ENCODE peak calls at places on chromosomes 13 and 19, in nine cellular contexts. J is neuronal stem cell; O is H1; T is naive thymus-derived CD4-positive, alpha-beta T cell; W is suprapubic skin; P is adrenal gland; R is GM23248; L is ovary; C is Peyer's patch. Z is an unnamed sample.
A peak's percentile ranks its signal among the peaks of the same experiment; 100 is the strongest.

GRCh38 chr19:40550951-40551350 is 25.7 kb upstream of the SHKBP1 start:
- DNase-seq in C (no peak), P (no peak), W (no peak), O (no peak), J (no peak), L (no peak), R (no peak), T (no peak), Z (no peak)

GRCh38 chr13:41533676-41534075 is 76.3 kb downstream of the RGCC start:
- DNase-seq in L (no peak), J (no peak), P (no peak), R (peak; percentile 44), W (no peak), C (no peak), T (no peak), O (no peak), Z (no peak)

GRCh38 chr13:30346159-30346788 is 38.9 kb upstream of the KATNAL1 start:
- DNase-seq in J (no peak), O (no peak), L (no peak), R (no peak), C (no peak), W (no peak), T (peak; percentile 66), P (peak; percentile 12), Z (peak; percentile 77)

GRCh38 chr19:19170053-19170945 is at the start of gene MEF2B:
- DNase-seq in O (peak; percentile 59), L (peak; percentile 37), W (peak; percentile 85), T (peak; percentile 71), R (peak; percentile 73), J (peak; percentile 74), P (peak; percentile 89), C (peak; percentile 90), Z (peak; percentile 68)

GRCh38 chr13:113656831-113657671 is 947 bp downstream of the ATP4B start:
- DNase-seq in R (no peak), P (no peak), W (peak; percentile 69), C (peak; percentile 46), J (no peak), O (no peak), T (no peak), L (peak; percentile 6), Z (no peak)

GRCh38 chr19:49161987-49162386 is 4.4 kb downstream of the TRPM4 start:
- DNase-seq in R (peak; percentile 29), T (no peak), J (no peak), C (no peak), O (no peak), L (no peak), W (no peak), P (no peak), Z (no peak)

GRCh38 chr13:25177012-25177411 is 4.9 kb upstream of the AMER2 start:
- DNase-seq in J (no peak), T (no peak), W (no peak), C (no peak), R (no peak), P (no peak), O (no peak), L (no peak), Z (no peak)

GRCh38 chr19:52665047-52665446 is 26.9 kb upstream of the ZNF83 start:
- DNase-seq in T (no peak), W (no peak), P (no peak), C (no peak), R (no peak), J (no peak), L (no peak), O (no peak), Z (no peak)

GRCh38 chr13:87798536-87798935 is 127.4 kb downstream of the SLITRK5 start:
- DNase-seq in L (no peak), W (no peak), P (no peak), R (no peak), T (no peak), C (no peak), O (no peak), J (no peak), Z (no peak)

GRCh38 chr13:95588721-95589120 is 36.2 kb downstream of the CLDN10 start:
- DNase-seq in L (no peak), W (no peak), P (no peak), O (no peak), R (peak; percentile 50), C (no peak), T (no peak), J (no peak), Z (no peak)

GRCh38 chr19:47253467-47253881 is 2.9 kb upstream of the CCDC9 start:
- DNase-seq in C (no peak), T (no peak), O (no peak), J (no peak), P (no peak), R (peak; percentile 91), W (no peak), L (no peak), Z (no peak)

GRCh38 chr13:37187110-37187509 is 81.6 kb upstream of the CSNK1A1L start:
- DNase-seq in O (no peak), W (no peak), J (no peak), R (peak; percentile 53), C (no peak), T (no peak), L (no peak), P (no peak), Z (no peak)

GRCh38 chr13:43364210-43365041 is 341.0 kb downstream of the DNAJC15 start:
- DNase-seq in P (peak; percentile 28), L (no peak), J (no peak), C (no peak), O (no peak), R (peak; percentile 81), W (no peak), T (no peak), Z (no peak)

GRCh38 chr13:48400820-48401219 is 12.1 kb downstream of the LPAR6 start:
- DNase-seq in W (no peak), P (no peak), T (no peak), R (peak; percentile 80), C (no peak), L (no peak), J (no peak), O (no peak), Z (no peak)

GRCh38 chr19:3325451-3325850 is 40.9 kb upstream of the NFIC start:
- DNase-seq in P (no peak), T (no peak), C (no peak), R (no peak), W (no peak), O (no peak), J (no peak), L (no peak), Z (no peak)

DNA sequence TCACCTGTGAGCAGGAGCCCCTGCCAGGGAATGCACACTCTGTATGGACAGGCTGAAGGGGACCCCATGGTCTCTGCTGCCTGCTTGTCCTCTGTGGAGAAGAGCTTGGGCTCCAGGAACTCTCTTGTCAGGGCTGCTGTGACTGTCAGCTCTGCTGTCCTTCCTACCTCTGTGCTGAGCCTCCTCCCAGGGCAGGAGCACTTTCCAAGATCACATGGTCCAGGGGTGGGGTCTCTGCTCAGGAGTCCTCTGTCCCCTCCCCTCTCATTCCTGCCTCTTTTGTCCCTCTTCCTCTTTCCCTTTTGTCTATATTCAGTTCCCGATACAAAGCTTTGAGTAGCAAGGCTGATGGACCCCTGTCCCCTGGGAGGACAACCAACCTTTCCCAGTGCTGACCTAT is at the start of gene CEACAM7:
- DNase-seq in C (no peak), J (no peak), T (no peak), P (no peak), L (no peak), R (no peak), O (no peak), W (no peak), Z (no peak)
- H3K27me3 ChIP-seq in C (no peaks in the 10 kb centered on the region), J (no peaks in the 10 kb centered on the region), T (no peaks in the 10 kb centered on the region), P (peaks cover 3% of the 10 kb centered on the region), L (no peaks in the 10 kb centered on the region), R (peaks cover 10% of the 10 kb centered on the region), O (no peaks in the 10 kb centered on the region), W (peaks cover 32% of the 10 kb centered on the region), Z (no peaks in the 10 kb centered on the region)

GRCh38 chr19:11420894-11421606 is 1.9 kb upstream of the RGL3 start:
- DNase-seq in J (no peak), P (peak; percentile 44), C (no peak), R (no peak), L (no peak), W (no peak), T (no peak), O (no peak), Z (no peak)
- H3K27me3 ChIP-seq in J (peaks cover 75% of the 10 kb centered on the region), P (no peaks in the 10 kb centered on the region), C (peaks cover 53% of the 10 kb centered on the region), R (no peaks in the 10 kb centered on the region), L (peaks cover 2% of the 10 kb centered on the region), W (peaks cover 54% of the 10 kb centered on the region), T (peaks cover 9% of the 10 kb centered on the region), O (peaks cover 16% of the 10 kb centered on the region), Z (peaks cover 43% of the 10 kb centered on the region)

GRCh38 chr19:7677664-7678311 is 898 bp downstream of the MCEMP1 start:
- DNase-seq in R (no peak), J (no peak), P (no peak), L (no peak), W (no peak), T (no peak), C (no peak), O (no peak), Z (no peak)
- H3K27me3 ChIP-seq in R (peaks cover 11% of the 10 kb centered on the region), J (peaks cover 8% of the 10 kb centered on the region), P (no peaks in the 10 kb centered on the region), L (no peaks in the 10 kb centered on the region), W (peaks cover 16% of the 10 kb centered on the region), T (no peaks in the 10 kb centered on the region), C (no peaks in the 10 kb centered on the region), O (peaks cover 1% of the 10 kb centered on the region), Z (peaks cover 11% of the 10 kb centered on the region)

GRCh38 chr13:50123515-50123861 is 108.2 kb downstream of the KCNRG start:
- DNase-seq in W (no peak), O (no peak), T (no peak), P (no peak), J (no peak), L (no peak), C (no peak), R (no peak), Z (no peak)
- H3K27me3 ChIP-seq in W (peaks cover 10% of the 10 kb centered on the region), O (peaks cover 54% of the 10 kb centered on the region), T (no peaks in the 10 kb centered on the region), P (no peaks in the 10 kb centered on the region), J (peaks cover 49% of the 10 kb centered on the region), L (peaks cover 2% of the 10 kb centered on the region), C (no peaks in the 10 kb centered on the region), R (no peaks in the 10 kb centered on the region), Z (no peaks in the 10 kb centered on the region)

GRCh38 chr13:102400619-102401125 is 1.2 kb downstream of the FGF14 start:
- DNase-seq in J (no peak), L (no peak), O (no peak), C (no peak), W (no peak), R (peak; percentile 53), T (no peak), P (no peak), Z (peak; percentile 3)
- H3K27me3 ChIP-seq in J (peaks cover 25% of the 10 kb centered on the region), L (no peaks in the 10 kb centered on the region), O (peaks cover 18% of the 10 kb centered on the region), C (no peaks in the 10 kb centered on the region), W (peaks cover 4% of the 10 kb centered on the region), R (peaks cover 46% of the 10 kb centered on the region), T (no peaks in the 10 kb centered on the region), P (peaks cover 4% of the 10 kb centered on the region), Z (peaks cover 30% of the 10 kb centered on the region)

DNA sequence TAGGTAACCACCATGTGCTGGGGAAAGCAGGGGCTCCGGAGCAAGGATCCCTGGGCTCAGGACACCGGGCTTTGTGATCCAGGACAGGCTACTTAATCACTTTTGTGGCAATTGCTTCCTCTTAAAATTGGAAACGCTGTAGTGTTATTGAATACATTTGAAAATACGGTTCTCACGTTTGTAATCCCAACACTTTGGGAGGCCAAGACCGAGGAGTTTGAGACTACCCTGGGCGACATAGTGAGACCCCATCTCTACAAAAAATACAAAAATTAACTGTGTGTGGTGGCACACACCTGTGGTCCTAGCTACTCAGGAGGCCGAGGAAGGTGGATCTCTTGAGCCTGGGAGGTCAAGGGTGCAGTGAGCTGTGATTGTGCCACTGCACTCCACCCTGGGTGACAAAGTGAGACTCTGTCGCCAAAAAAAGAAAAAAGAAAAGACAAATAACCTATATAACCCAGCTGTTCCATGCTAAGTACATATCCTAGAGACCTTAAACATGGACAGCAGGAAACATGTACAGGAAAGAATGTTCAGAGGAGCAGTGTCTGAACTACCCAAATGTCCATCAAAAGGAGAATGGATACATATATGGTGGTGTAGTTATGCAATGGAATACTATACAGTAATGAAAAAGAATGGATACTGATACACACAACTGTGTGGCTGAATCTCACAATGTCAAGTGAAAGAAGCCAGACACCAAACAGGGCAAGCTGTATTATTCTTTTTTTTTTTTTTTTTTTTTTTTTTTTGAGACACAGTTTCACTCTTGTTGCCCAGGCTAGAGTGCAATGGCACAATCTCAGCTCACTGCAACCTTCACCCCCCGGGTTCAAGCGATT is 622 bp upstream of the PRODH2 start:
- DNase-seq in O (no peak), J (no peak), L (no peak), C (no peak), T (no peak), W (no peak), R (no peak), P (no peak), Z (no peak)
- H3K27me3 ChIP-seq in O (no peaks in the 10 kb centered on the region), J (no peaks in the 10 kb centered on the region), L (no peaks in the 10 kb centered on the region), C (no peaks in the 10 kb centered on the region), T (no peaks in the 10 kb centered on the region), W (peaks cover 31% of the 10 kb centered on the region), R (peaks cover 5% of the 10 kb centered on the region), P (no peaks in the 10 kb centered on the region), Z (no peaks in the 10 kb centered on the region)